ENCODE peak calls at places on chromosomes 11 and 22, in four cellular contexts. S is GM06990; G is neuronal stem cell; L is naive thymus-derived CD4-positive, alpha-beta T cell. F is an unnamed sample.

GRCh38 chr11:87301785-87302540 is 264.2 kb downstream of the TMEM135 start:
- DNase-seq in S (no peak), G (no peak), L (no peak), F (no peak)

GRCh38 chr11:88384004-88384677 is 46.6 kb upstream of the CTSC start:
- DNase-seq in S (no peak), G (no peak), L (no peak), F (no peak)

GRCh38 chr11:1297576-1298473 is 11.6 kb downstream of the TOLLIP start:
- DNase-seq in S (no peak), G (no peak), L (no peak), F (peak)

GRCh38 chr22:38412435-38413084 is 42.4 kb downstream of the KCNJ4 start:
- DNase-seq in S (no peak), G (no peak), L (peak), F (no peak)

GRCh38 chr22:17726561-17727243 is 47.6 kb downstream of the BID start:
- DNase-seq in S (no peak), G (no peak), L (no peak), F (no peak)

GRCh38 chr11:90332415-90332814 is 109.6 kb upstream of the CHORDC1 start:
- DNase-seq in S (no peak), G (no peak), L (no peak), F (no peak)

GRCh38 chr22:30940655-30941362 is 27.8 kb downstream of the MORC2 start:
- DNase-seq in S (no peak), G (no peak), L (peak), F (no peak)

GRCh38 chr22:37171662-37172061 is 16.4 kb downstream of the C1QTNF6 start:
- DNase-seq in S (no peak), G (no peak), L (no peak), F (no peak)

GRCh38 chr22:17831527-17832251 is 57.4 kb upstream of the BID start:
- DNase-seq in S (no peak), G (no peak), L (no peak), F (no peak)

GRCh38 chr11:33742249-33742851 is 6.1 kb upstream of the CD59 start:
- DNase-seq in S (no peak), G (no peak), L (no peak), F (no peak)

GRCh38 chr11:102653744-102654291 is 28.7 kb upstream of the MMP20 start:
- DNase-seq in S (peak), G (no peak), L (no peak), F (no peak)

GRCh38 chr11:62882811-62883496 is 2.3 kb downstream of the SLC3A2 start:
- DNase-seq in S (no peak), G (no peak), L (no peak), F (no peak)

GRCh38 chr11:113723706-113724246 is 17.7 kb upstream of the TMPRSS5 start:
- DNase-seq in S (no peak), G (no peak), L (no peak), F (no peak)

GRCh38 chr22:40874016-40874415 is 12.1 kb upstream of the DNAJB7 start:
- DNase-seq in S (no peak), G (no peak), L (no peak), F (no peak)

GRCh38 chr11:131760191-131760951 is 390.0 kb downstream of the NTM start:
- DNase-seq in S (no peak), G (no peak), L (no peak), F (no peak)

GRCh38 chr11:60912851-60913550 is 957 bp upstream of the TMEM109 start:
- DNase-seq in S (no peak), G (no peak), L (no peak), F (peak)
- H3K4me3 ChIP-seq in S (peak), G (peak), L (peak), F (peak)

GRCh38 chr11:67371199-67371548 is 2.2 kb downstream of the CLCF1 start:
- DNase-seq in S (no peak), G (no peak), L (no peak), F (no peak)
- H3K4me3 ChIP-seq in S (no peak), G (no peak), L (peak), F (peak)

DNA sequence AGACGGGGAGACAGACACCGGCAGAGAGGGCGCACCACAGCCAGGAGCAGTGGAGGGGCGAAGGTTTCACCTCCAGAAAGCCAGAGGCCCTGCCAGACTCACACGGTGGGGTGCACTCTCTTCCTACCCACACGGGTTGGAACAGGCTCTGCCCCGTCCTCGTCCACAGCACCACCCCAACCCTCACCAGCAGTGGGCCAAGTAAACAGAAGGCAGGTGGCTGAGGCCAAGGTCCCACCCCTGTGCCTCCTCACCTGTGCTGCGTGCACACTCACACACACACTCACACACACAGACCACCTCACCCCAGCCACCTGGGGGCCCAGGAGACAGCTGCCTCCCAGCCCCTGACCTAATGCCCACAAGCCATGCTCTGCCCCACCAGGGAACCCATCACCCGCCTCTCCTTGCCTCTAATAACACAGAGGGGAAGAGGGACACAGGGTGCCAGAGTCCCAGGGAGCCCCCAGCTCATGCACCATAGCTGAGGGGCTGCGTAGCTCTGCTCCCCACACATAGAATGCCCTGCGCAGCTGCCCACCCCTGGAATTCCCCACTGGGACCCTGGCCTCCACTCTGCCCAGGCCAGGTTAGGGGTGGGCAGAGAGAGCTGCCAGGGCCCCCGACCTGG is 3.1 kb downstream of the CYB5R3 start:
- DNase-seq in S (no peak), G (no peak), L (no peak), F (peak)
- H3K4me3 ChIP-seq in S (no peak), G (no peak), L (no peak), F (peak)

GRCh38 chr22:46753360-46753759 is 9.1 kb upstream of the TBC1D22A start:
- DNase-seq in S (no peak), G (no peak), L (no peak), F (no peak)

GRCh38 chr22:46753761-46754109 is 8.7 kb upstream of the TBC1D22A start:
- DNase-seq in S (no peak), G (no peak), L (no peak), F (no peak)

GRCh38 chr22:46752911-46753310 is 9.5 kb upstream of the TBC1D22A start:
- DNase-seq in S (no peak), G (no peak), L (no peak), F (no peak)

GRCh38 chr22:46754826-46755225 is 7.6 kb upstream of the TBC1D22A start:
- DNase-seq in S (no peak), G (no peak), L (no peak), F (no peak)

GRCh38 chr22:46754110-46754799 is 8.2 kb upstream of the TBC1D22A start:
- DNase-seq in S (no peak), G (no peak), L (no peak), F (peak)
- H3K4me3 ChIP-seq in S (no peak), G (no peak), L (no peak), F (no peak)

GRCh38 chr11:27362749-27363575 is at the start of gene CCDC34:
- DNase-seq in S (peak), G (peak), L (peak), F (peak)

GRCh38 chr11:27363576-27364115 is 631 bp upstream of the CCDC34 start:
- DNase-seq in S (no peak), G (no peak), L (no peak), F (no peak)

GRCh38 chr11:27357250-27357649 is 5.8 kb downstream of the CCDC34 start:
- DNase-seq in S (no peak), G (no peak), L (no peak), F (peak)

GRCh38 chr11:27358306-27358705 is 4.7 kb downstream of the CCDC34 start:
- DNase-seq in S (no peak), G (no peak), L (no peak), F (no peak)

GRCh38 chr11:27362032-27362431 is 983 bp downstream of the CCDC34 start:
- DNase-seq in S (no peak), G (no peak), L (no peak), F (no peak)
- H3K4me3 ChIP-seq in S (peak), G (peak), L (peak), F (no peak)

DNA sequence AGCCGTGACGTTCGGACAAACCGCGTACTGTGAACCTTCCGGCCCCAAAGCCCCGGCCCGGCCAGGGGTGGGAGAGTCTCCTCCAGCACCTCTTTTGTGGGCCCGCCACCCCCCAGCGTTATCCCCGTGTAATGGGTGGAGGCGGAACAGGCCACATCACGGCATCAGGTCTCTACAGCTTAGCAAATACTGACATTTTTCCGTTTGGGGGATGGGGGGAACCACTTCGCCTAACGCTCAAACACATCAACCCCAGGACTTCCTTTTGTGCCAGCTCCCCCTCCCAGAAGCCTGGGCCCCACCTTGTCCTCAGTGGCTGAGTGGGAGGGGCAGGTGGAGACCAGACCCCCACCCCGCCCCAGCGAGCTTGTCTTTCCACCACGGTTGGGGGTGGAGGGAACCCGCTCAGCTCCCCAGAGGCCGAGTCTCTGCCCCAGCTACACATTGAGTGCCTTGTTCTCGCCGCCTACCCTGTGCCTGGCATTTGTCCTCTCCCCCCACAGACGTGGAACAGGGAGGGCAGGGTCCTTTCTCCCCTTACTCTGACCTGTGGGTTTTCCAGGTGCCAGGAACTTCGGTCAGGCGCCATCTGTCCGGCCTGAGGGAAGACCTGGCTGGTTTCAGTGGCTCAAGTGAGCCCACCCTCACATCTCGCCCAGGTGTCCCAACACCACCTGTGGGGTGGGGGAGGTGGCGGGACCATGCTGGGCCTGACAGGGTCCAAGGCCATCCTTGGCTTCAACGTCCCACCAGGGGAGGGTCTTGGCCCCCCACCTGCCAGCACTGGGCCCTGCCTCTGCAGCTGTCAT is 29.6 kb downstream of the SBF1 start:
- DNase-seq in S (no peak), G (no peak), L (peak), F (peak)
- H3K4me3 ChIP-seq in S (no peak), G (no peak), L (no peak), F (no peak)

GRCh38 chr11:128819198-128819597 is 47.9 kb downstream of the KCNJ1 start:
- DNase-seq in S (no peak), G (no peak), L (no peak), F (no peak)
- H3K4me3 ChIP-seq in S (no peak), G (no peak), L (no peak), F (no peak)

DNA sequence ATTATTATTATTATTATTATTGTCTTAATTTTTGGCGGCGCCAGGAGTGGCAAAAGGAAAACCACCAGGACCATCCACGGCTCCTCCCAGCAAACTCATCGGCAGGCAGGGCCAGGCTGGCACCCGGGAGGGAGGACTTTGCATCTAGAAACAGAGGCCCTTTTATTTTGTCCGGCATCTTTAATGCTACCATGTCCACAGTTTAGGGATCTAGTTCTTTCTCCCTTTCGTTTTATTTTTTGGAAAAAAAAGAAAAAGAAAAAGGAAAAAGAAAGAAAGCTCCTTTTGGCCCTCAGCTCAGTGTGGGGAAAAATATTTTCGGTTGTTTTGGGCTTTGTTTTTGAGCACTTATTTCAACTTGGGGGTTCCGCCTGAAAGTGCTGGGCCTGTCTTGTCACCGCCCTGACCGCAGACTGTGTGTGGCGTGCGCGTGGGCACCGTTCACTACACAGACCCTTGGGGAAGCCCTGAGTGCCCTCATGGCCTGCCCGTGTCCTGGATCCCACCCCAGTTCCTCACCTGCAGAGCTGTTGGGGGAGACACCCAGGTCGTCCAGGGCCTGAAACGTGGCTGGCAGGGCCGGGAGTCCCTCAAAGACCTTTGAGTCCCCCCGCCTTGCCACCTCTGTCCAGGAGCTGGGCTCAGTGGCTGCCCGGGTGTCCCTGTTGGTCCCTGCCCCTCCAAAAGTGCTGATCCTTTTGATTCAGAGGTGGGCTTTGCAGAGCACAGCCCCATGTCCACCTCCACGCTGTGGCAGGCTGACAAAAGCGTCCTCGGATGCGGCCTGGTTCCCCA is 69.1 kb upstream of the PPARA start:
- DNase-seq in S (no peak), G (no peak), L (no peak), F (peak)
- H3K4me3 ChIP-seq in S (no peak), G (no peak), L (no peak), F (peak)

DNA sequence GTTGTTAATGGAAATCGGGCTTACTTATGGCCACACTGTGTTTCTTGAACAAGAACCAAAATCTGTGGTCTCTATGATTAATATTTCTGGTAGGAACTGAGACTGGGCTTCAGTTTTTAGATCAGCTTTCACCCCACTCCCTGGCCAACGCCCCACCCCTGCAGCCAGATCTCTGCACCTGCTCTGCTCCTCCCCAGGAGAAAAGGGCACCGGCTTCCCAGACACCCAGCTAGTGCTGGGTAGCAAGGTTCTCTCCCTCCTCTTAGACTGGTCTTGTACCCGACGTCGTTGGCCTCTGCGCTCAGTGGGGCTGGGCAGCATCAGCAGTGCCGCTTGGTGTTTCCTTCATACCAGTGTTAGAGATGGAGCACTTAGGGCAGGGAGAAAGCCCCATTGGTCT is 17.0 kb upstream of the CTTN start:
- DNase-seq in S (no peak), G (no peak), L (no peak), F (no peak)
- H3K4me3 ChIP-seq in S (no peak), G (no peak), L (no peak), F (no peak)

GRCh38 chr11:26992031-26992541 is 1.8 kb upstream of the FIBIN start:
- DNase-seq in S (no peak), G (no peak), L (no peak), F (no peak)
- H3K4me3 ChIP-seq in S (no peak), G (no peak), L (no peak), F (no peak)

F was measured in stomach.